ENCODE peak calls at places on chromosomes 3 and 15, in eight cellular contexts. One of them, this sample, is unnamed. For H3K4me1, the result is how much of the 10 kb centered on the place peaks cover.

GRCh38 chr15:83398591-83398990 is 48.5 kb upstream of the SH3GL3 start:
- DNase-seq in heart right ventricle: no peak
- DNase-seq in tibial nerve: no peak
- DNase-seq in fibroblast of lung: peak
- DNase-seq in uterus: no peak
- DNase-seq in IMR-90: peak
- DNase-seq in PC-9: no peak
- DNase-seq in lower lobe of right lung: no peak
- DNase-seq in this sample: no peak

GRCh38 chr3:189967254-189967865 is 153.3 kb downstream of the P3H2 start:
- DNase-seq in heart right ventricle: peak
- DNase-seq in tibial nerve: peak
- DNase-seq in fibroblast of lung: peak
- DNase-seq in uterus: no peak
- DNase-seq in IMR-90: peak
- DNase-seq in PC-9: peak
- DNase-seq in lower lobe of right lung: no peak
- DNase-seq in this sample: no peak

GRCh38 chr3:197742795-197743194 is 6.1 kb upstream of the RUBCN start:
- DNase-seq in heart right ventricle: no peak
- DNase-seq in tibial nerve: no peak
- DNase-seq in fibroblast of lung: no peak
- DNase-seq in uterus: no peak
- DNase-seq in IMR-90: no peak
- DNase-seq in PC-9: no peak
- DNase-seq in lower lobe of right lung: no peak
- DNase-seq in this sample: no peak

GRCh38 chr3:128480717-128481437 is 12.1 kb downstream of the GATA2 start:
- DNase-seq in heart right ventricle: no peak
- DNase-seq in tibial nerve: no peak
- DNase-seq in fibroblast of lung: no peak
- DNase-seq in uterus: no peak
- DNase-seq in IMR-90: no peak
- DNase-seq in PC-9: no peak
- DNase-seq in lower lobe of right lung: no peak
- DNase-seq in this sample: peak

GRCh38 chr3:155809181-155809580 is 3.1 kb upstream of the C3orf33 start:
- DNase-seq in heart right ventricle: no peak
- DNase-seq in tibial nerve: no peak
- DNase-seq in fibroblast of lung: peak
- DNase-seq in uterus: no peak
- DNase-seq in IMR-90: peak
- DNase-seq in PC-9: no peak
- DNase-seq in lower lobe of right lung: no peak
- DNase-seq in this sample: no peak

GRCh38 chr15:92018535-92019239 is 165.2 kb downstream of the SLCO3A1 start:
- DNase-seq in heart right ventricle: no peak
- DNase-seq in tibial nerve: no peak
- DNase-seq in fibroblast of lung: no peak
- DNase-seq in uterus: no peak
- DNase-seq in IMR-90: no peak
- DNase-seq in PC-9: no peak
- DNase-seq in lower lobe of right lung: no peak
- DNase-seq in this sample: no peak

GRCh38 chr15:88331291-88331690 is 74.8 kb upstream of the NTRK3 start:
- DNase-seq in heart right ventricle: no peak
- DNase-seq in tibial nerve: no peak
- DNase-seq in fibroblast of lung: peak
- DNase-seq in uterus: no peak
- DNase-seq in IMR-90: peak
- DNase-seq in PC-9: peak
- DNase-seq in lower lobe of right lung: peak
- DNase-seq in this sample: no peak

GRCh38 chr3:63706321-63707085 is 54.0 kb downstream of the SNTN start:
- DNase-seq in heart right ventricle: no peak
- DNase-seq in tibial nerve: no peak
- DNase-seq in fibroblast of lung: peak
- DNase-seq in uterus: no peak
- DNase-seq in IMR-90: no peak
- DNase-seq in PC-9: no peak
- DNase-seq in lower lobe of right lung: no peak
- DNase-seq in this sample: no peak

GRCh38 chr3:160449660-160450598 is at the start of gene TRIM59:
- DNase-seq in heart right ventricle: peak
- DNase-seq in tibial nerve: peak
- DNase-seq in fibroblast of lung: peak
- DNase-seq in uterus: peak
- DNase-seq in IMR-90: peak
- DNase-seq in PC-9: peak
- DNase-seq in lower lobe of right lung: peak
- DNase-seq in this sample: peak

GRCh38 chr3:54206874-54207273 is 84.5 kb downstream of the CACNA2D3 start:
- DNase-seq in heart right ventricle: no peak
- DNase-seq in tibial nerve: no peak
- DNase-seq in fibroblast of lung: no peak
- DNase-seq in uterus: no peak
- DNase-seq in IMR-90: no peak
- DNase-seq in PC-9: no peak
- DNase-seq in lower lobe of right lung: no peak
- DNase-seq in this sample: no peak

GRCh38 chr3:44555753-44556152 is 760 bp downstream of the ZKSCAN7 start:
- DNase-seq in heart right ventricle: no peak
- DNase-seq in tibial nerve: no peak
- DNase-seq in fibroblast of lung: peak
- DNase-seq in uterus: no peak
- DNase-seq in IMR-90: peak
- DNase-seq in PC-9: no peak
- DNase-seq in lower lobe of right lung: no peak
- DNase-seq in this sample: no peak

GRCh38 chr15:68051109-68051508 is 3.0 kb upstream of the PIAS1 start:
- DNase-seq in heart right ventricle: no peak
- DNase-seq in tibial nerve: no peak
- DNase-seq in fibroblast of lung: no peak
- DNase-seq in uterus: no peak
- DNase-seq in IMR-90: no peak
- DNase-seq in PC-9: no peak
- DNase-seq in lower lobe of right lung: no peak
- DNase-seq in this sample: no peak
- TF ChIP-seq CTCF in heart right ventricle: no peak
- TF ChIP-seq CTCF in tibial nerve: no peak
- TF ChIP-seq CTCF in fibroblast of lung: no peak
- TF ChIP-seq CTCF in uterus: no peak
- TF ChIP-seq CTCF in IMR-90: no peak
- TF ChIP-seq CTCF in PC-9: no peak
- TF ChIP-seq CTCF in lower lobe of right lung: no peak
- TF ChIP-seq CTCF in this sample: no peak

GRCh38 chr3:111859061-111859973 is at the start of gene PHLDB2:
- DNase-seq in heart right ventricle: peak
- DNase-seq in tibial nerve: peak
- DNase-seq in fibroblast of lung: peak
- DNase-seq in uterus: peak
- DNase-seq in IMR-90: peak
- DNase-seq in PC-9: peak
- DNase-seq in lower lobe of right lung: peak
- DNase-seq in this sample: peak
- H3K27ac ChIP-seq in heart right ventricle: peak
- H3K27ac ChIP-seq in tibial nerve: peak
- H3K27ac ChIP-seq in fibroblast of lung: peak
- H3K27ac ChIP-seq in uterus: peak
- H3K27ac ChIP-seq in IMR-90: peak
- H3K27ac ChIP-seq in PC-9: peak
- H3K27ac ChIP-seq in lower lobe of right lung: peak
- H3K27ac ChIP-seq in this sample: peak

DNA sequence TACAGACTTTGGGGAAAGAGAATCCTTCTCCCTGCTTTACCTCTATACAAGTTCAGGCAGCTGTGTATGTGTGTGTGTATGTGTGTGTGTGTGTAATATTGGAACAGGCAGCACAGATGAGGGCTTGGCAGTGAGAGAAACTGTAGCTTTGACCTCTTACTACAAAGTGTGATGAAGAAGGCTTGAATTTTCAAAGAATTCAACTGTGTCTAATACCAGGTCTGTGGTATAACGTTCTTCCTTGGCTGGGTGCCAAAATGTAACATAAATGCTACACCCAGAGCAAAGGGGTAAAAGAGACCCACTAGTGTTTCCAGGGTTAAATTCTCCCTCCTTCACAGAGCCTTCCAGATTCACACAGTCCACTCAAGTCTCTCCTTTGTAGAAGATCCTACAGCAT is 51.1 kb downstream of the CHST2 start:
- DNase-seq in heart right ventricle: no peak
- DNase-seq in tibial nerve: no peak
- DNase-seq in fibroblast of lung: peak
- DNase-seq in uterus: no peak
- DNase-seq in IMR-90: peak
- DNase-seq in PC-9: no peak
- DNase-seq in lower lobe of right lung: no peak
- DNase-seq in this sample: no peak
- H3K4me1 ChIP-seq in heart right ventricle: under half
- H3K4me1 ChIP-seq in tibial nerve: under half
- H3K4me1 ChIP-seq in fibroblast of lung: under half
- H3K4me1 ChIP-seq in uterus: under half
- H3K4me1 ChIP-seq in IMR-90: under half
- H3K4me1 ChIP-seq in PC-9: under half
- H3K4me1 ChIP-seq in lower lobe of right lung: under half
- H3K4me1 ChIP-seq in this sample: under half

DNA sequence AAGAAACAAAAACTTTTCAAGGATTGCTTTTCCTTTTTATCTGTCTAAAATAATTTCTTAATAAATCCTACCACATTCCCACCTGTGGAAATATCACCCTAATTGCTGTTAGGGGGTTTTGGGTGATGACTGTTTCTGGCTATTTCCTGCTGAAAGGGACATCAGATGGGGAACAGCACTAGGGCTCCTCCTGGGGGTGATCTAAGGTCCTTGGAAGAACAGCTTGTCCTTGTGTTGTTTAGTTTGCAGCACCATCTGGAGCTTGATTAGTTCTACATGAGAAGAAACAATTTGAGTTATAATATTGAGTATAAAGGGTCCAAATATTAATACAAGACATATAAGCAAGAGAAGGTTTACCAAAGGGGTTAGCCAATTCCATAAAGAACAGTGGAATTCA is 18.7 kb downstream of the OR5H15 start:
- DNase-seq in heart right ventricle: no peak
- DNase-seq in tibial nerve: no peak
- DNase-seq in fibroblast of lung: no peak
- DNase-seq in uterus: no peak
- DNase-seq in IMR-90: no peak
- DNase-seq in PC-9: no peak
- DNase-seq in lower lobe of right lung: no peak
- DNase-seq in this sample: no peak
- TF ChIP-seq CTCF in heart right ventricle: no peak
- TF ChIP-seq CTCF in tibial nerve: no peak
- TF ChIP-seq CTCF in fibroblast of lung: no peak
- TF ChIP-seq CTCF in uterus: no peak
- TF ChIP-seq CTCF in IMR-90: no peak
- TF ChIP-seq CTCF in PC-9: peak
- TF ChIP-seq CTCF in lower lobe of right lung: no peak
- TF ChIP-seq CTCF in this sample: no peak

GRCh38 chr15:66802087-66803001 is 100.3 kb downstream of the SMAD6 start:
- DNase-seq in heart right ventricle: no peak
- DNase-seq in tibial nerve: no peak
- DNase-seq in fibroblast of lung: peak
- DNase-seq in uterus: no peak
- DNase-seq in IMR-90: peak
- DNase-seq in PC-9: peak
- DNase-seq in lower lobe of right lung: no peak
- DNase-seq in this sample: peak

GRCh38 chr15:66805207-66805975 is 103.4 kb downstream of the SMAD6 start:
- DNase-seq in heart right ventricle: no peak
- DNase-seq in tibial nerve: peak
- DNase-seq in fibroblast of lung: no peak
- DNase-seq in uterus: no peak
- DNase-seq in IMR-90: no peak
- DNase-seq in PC-9: no peak
- DNase-seq in lower lobe of right lung: no peak
- DNase-seq in this sample: no peak

GRCh38 chr15:66803749-66804148 is 101.7 kb downstream of the SMAD6 start:
- DNase-seq in heart right ventricle: no peak
- DNase-seq in tibial nerve: no peak
- DNase-seq in fibroblast of lung: no peak
- DNase-seq in uterus: no peak
- DNase-seq in IMR-90: no peak
- DNase-seq in PC-9: no peak
- DNase-seq in lower lobe of right lung: no peak
- DNase-seq in this sample: no peak

GRCh38 chr15:66801266-66801665 is 99.2 kb downstream of the SMAD6 start:
- DNase-seq in heart right ventricle: no peak
- DNase-seq in tibial nerve: no peak
- DNase-seq in fibroblast of lung: no peak
- DNase-seq in uterus: no peak
- DNase-seq in IMR-90: no peak
- DNase-seq in PC-9: no peak
- DNase-seq in lower lobe of right lung: no peak
- DNase-seq in this sample: no peak

GRCh38 chr15:66803182-66803729 is 101.2 kb downstream of the SMAD6 start:
- DNase-seq in heart right ventricle: peak
- DNase-seq in tibial nerve: peak
- DNase-seq in fibroblast of lung: peak
- DNase-seq in uterus: peak
- DNase-seq in IMR-90: peak
- DNase-seq in PC-9: peak
- DNase-seq in lower lobe of right lung: peak
- DNase-seq in this sample: peak
- H3K27ac ChIP-seq in heart right ventricle: peak
- H3K27ac ChIP-seq in tibial nerve: peak
- H3K27ac ChIP-seq in fibroblast of lung: peak
- H3K27ac ChIP-seq in uterus: peak
- H3K27ac ChIP-seq in IMR-90: peak
- H3K27ac ChIP-seq in PC-9: peak
- H3K27ac ChIP-seq in lower lobe of right lung: peak
- H3K27ac ChIP-seq in this sample: peak